ENCODE peak calls at places on chromosomes 4 and X, in nine cellular contexts. M is mucosa of descending colon; U is ovary; X is pancreas; W is breast epithelium; A is psoas muscle; Y is CD8-positive, alpha-beta memory T cell; D is tibial nerve; C is adipocyte. G is an unnamed sample. For H3K4me1, the result is how much of the 10 kb centered on the place peaks cover.

GRCh38 chrX:129720741-129721140 is 18.0 kb upstream of the XPNPEP2 start:
- DNase-seq in M (no peak), U (no peak), X (no peak), W (no peak), A (no peak), Y (no peak), D (no peak), C (no peak), G (no peak)

GRCh38 chrX:13219990-13220764 is 99.7 kb downstream of the ATXN3L start:
- DNase-seq in M (no peak), U (no peak), X (no peak), W (no peak), A (no peak), Y (no peak), D (no peak), C (peak), G (no peak)

GRCh38 chrX:12814434-12814833 is 23.2 kb downstream of the PRPS2 start:
- DNase-seq in M (no peak), U (no peak), X (no peak), W (no peak), A (no peak), Y (peak), D (peak), C (peak), G (no peak)

GRCh38 chrX:29661290-29661689 is 554.1 kb upstream of the MAGEB2 start:
- DNase-seq in M (no peak), U (no peak), X (no peak), W (no peak), A (no peak), Y (no peak), D (no peak), C (peak), G (no peak)

GRCh38 chr4:137181293-137181899 is 350.9 kb downstream of the PCDH18 start:
- DNase-seq in M (no peak), U (no peak), X (no peak), W (no peak), A (no peak), Y (no peak), D (no peak), C (no peak), G (no peak)

GRCh38 chrX:50204364-50204899 is at the start of gene CCNB3:
- DNase-seq in M (peak), U (peak), X (peak), W (peak), A (peak), Y (peak), D (peak), C (peak), G (no peak)

GRCh38 chr4:7691992-7692391 is 247.7 kb downstream of the AFAP1 start:
- DNase-seq in M (no peak), U (peak), X (peak), W (no peak), A (no peak), Y (no peak), D (peak), C (no peak), G (no peak)

GRCh38 chr4:175953960-175954521 is 111.6 kb upstream of the WDR17 start:
- DNase-seq in M (no peak), U (no peak), X (no peak), W (no peak), A (no peak), Y (no peak), D (no peak), C (no peak), G (no peak)

GRCh38 chr4:152348670-152349069 is 187.2 kb downstream of the FBXW7 start:
- DNase-seq in M (no peak), U (no peak), X (no peak), W (no peak), A (no peak), Y (no peak), D (no peak), C (no peak), G (no peak)

GRCh38 chr4:188934320-188934975 is 795.2 kb downstream of the TRIML1 start:
- DNase-seq in M (no peak), U (no peak), X (no peak), W (no peak), A (no peak), Y (no peak), D (no peak), C (peak), G (no peak)

GRCh38 chr4:30924521-30924920 is 204.4 kb downstream of the PCDH7 start:
- DNase-seq in M (no peak), U (no peak), X (no peak), W (no peak), A (no peak), Y (no peak), D (no peak), C (peak), G (no peak)

GRCh38 chr4:20395160-20395773 is 143.6 kb downstream of the SLIT2 start:
- DNase-seq in M (peak), U (no peak), X (no peak), W (no peak), A (no peak), Y (no peak), D (no peak), C (peak), G (no peak)

GRCh38 chr4:118059397-118059796 is 25.1 kb downstream of the NDST3 start:
- DNase-seq in M (no peak), U (no peak), X (no peak), W (no peak), A (no peak), Y (no peak), D (no peak), C (no peak), G (no peak)

GRCh38 chr4:184988611-184989010 is 29.7 kb upstream of the HELT start:
- DNase-seq in M (no peak), U (no peak), X (no peak), W (peak), A (no peak), Y (no peak), D (no peak), C (no peak), G (no peak)

GRCh38 chr4:71440612-71441011 is 101.8 kb downstream of the SLC4A4 start:
- DNase-seq in M (no peak), U (no peak), X (no peak), W (no peak), A (no peak), Y (no peak), D (no peak), C (no peak), G (no peak)

GRCh38 chrX:73206366-73206765 is 8.3 kb downstream of the NAP1L2 start:
- DNase-seq in M (no peak), U (no peak), X (no peak), W (no peak), A (no peak), Y (no peak), D (no peak), C (no peak), G (no peak)

GRCh38 chr4:41213563-41214157 is 682 bp downstream of the APBB2 start:
- DNase-seq in M (peak), U (peak), X (peak), W (no peak), A (peak), Y (no peak), D (no peak), C (peak), G (no peak)

GRCh38 chr4:180664766-180665368 is 1578.3 kb upstream of the TENM3 start:
- DNase-seq in M (no peak), U (peak), X (no peak), W (no peak), A (no peak), Y (no peak), D (peak), C (peak), G (no peak)

GRCh38 chr4:113148925-113149324 is 99.5 kb downstream of the ANK2 start:
- DNase-seq in M (no peak), U (no peak), X (no peak), W (no peak), A (no peak), Y (no peak), D (no peak), C (no peak), G (no peak)

GRCh38 chrX:134806707-134807038 is 148.4 kb upstream of the PLAC1 start:
- DNase-seq in M (no peak), U (no peak), X (no peak), W (no peak), A (no peak), Y (no peak), D (no peak), C (no peak), G (no peak)

GRCh38 chrX:54496517-54496852 is 451 bp upstream of the FGD1 start:
- DNase-seq in M (no peak), U (no peak), X (no peak), W (no peak), A (no peak), Y (no peak), D (no peak), C (no peak), G (no peak)

GRCh38 chrX:65689377-65689776 is 21.9 kb downstream of the MSN start:
- DNase-seq in M (no peak), U (no peak), X (no peak), W (no peak), A (no peak), Y (no peak), D (no peak), C (no peak), G (no peak)

GRCh38 chr4:147247577-147247976 is 233.3 kb upstream of the EDNRA start:
- DNase-seq in M (no peak), U (no peak), X (no peak), W (no peak), A (no peak), Y (no peak), D (no peak), C (no peak), G (no peak)

GRCh38 chrX:29281078-29281742 is 694.0 kb downstream of the IL1RAPL1 start:
- DNase-seq in M (no peak), U (no peak), X (no peak), W (no peak), A (no peak), Y (no peak), D (no peak), C (no peak), G (no peak)

GRCh38 chrX:150546711-150547153 is 21.7 kb upstream of the MTM1 start:
- DNase-seq in M (no peak), U (peak), X (no peak), W (no peak), A (no peak), Y (peak), D (no peak), C (no peak), G (no peak)

GRCh38 chr4:186634591-186635128 is 79.3 kb upstream of the MTNR1A start:
- DNase-seq in M (no peak), U (no peak), X (no peak), W (no peak), A (no peak), Y (no peak), D (no peak), C (no peak), G (no peak)

GRCh38 chr4:25351777-25352421 is 25.2 kb upstream of the ANAPC4 start:
- DNase-seq in M (no peak), U (no peak), X (no peak), W (no peak), A (no peak), Y (no peak), D (no peak), C (peak), G (no peak)

GRCh38 chrX:115592997-115593734 is 32.2 kb downstream of the PLS3 start:
- DNase-seq in M (no peak), U (no peak), X (no peak), W (no peak), A (no peak), Y (no peak), D (no peak), C (no peak), G (no peak)

GRCh38 chrX:123324628-123325027 is 140.6 kb downstream of the GRIA3 start:
- DNase-seq in M (no peak), U (no peak), X (no peak), W (no peak), A (no peak), Y (no peak), D (no peak), C (no peak), G (no peak)

GRCh38 chrX:72495041-72495440 is 77.6 kb downstream of the HDAC8 start:
- DNase-seq in M (no peak), U (no peak), X (no peak), W (no peak), A (no peak), Y (no peak), D (peak), C (peak), G (no peak)

GRCh38 chrX:111095974-111096870 is at the start of gene PAK3:
- DNase-seq in M (peak), U (peak), X (peak), W (no peak), A (peak), Y (peak), D (peak), C (peak), G (no peak)

GRCh38 chrX:150899191-150899757 is 806 bp upstream of the CD99L2 start:
- DNase-seq in M (peak), U (peak), X (peak), W (no peak), A (peak), Y (peak), D (peak), C (peak), G (no peak)

GRCh38 chr4:39442910-39443480 is 15.7 kb downstream of the RPL9 start:
- DNase-seq in M (no peak), U (no peak), X (no peak), W (no peak), A (no peak), Y (no peak), D (no peak), C (no peak), G (no peak)

GRCh38 chrX:72128183-72128834 is 3.4 kb downstream of the RTL5 start:
- DNase-seq in M (no peak), U (no peak), X (no peak), W (no peak), A (no peak), Y (no peak), D (no peak), C (no peak), G (no peak)

GRCh38 chr4:98516441-98517323 is 141.7 kb downstream of the TSPAN5 start:
- DNase-seq in M (no peak), U (peak), X (no peak), W (no peak), A (no peak), Y (no peak), D (no peak), C (no peak), G (peak)

GRCh38 chr4:8228319-8229250 is 29.5 kb downstream of the SH3TC1 start:
- DNase-seq in M (peak), U (peak), X (peak), W (no peak), A (peak), Y (peak), D (peak), C (peak), G (no peak)

GRCh38 chrX:11663875-11664210 is 1.9 kb downstream of the ARHGAP6 start:
- DNase-seq in M (no peak), U (no peak), X (no peak), W (no peak), A (no peak), Y (no peak), D (no peak), C (no peak), G (no peak)

GRCh38 chr4:155777971-155778710 is 19.3 kb downstream of the GUCY1B1 start:
- DNase-seq in M (no peak), U (no peak), X (no peak), W (no peak), A (no peak), Y (no peak), D (no peak), C (peak), G (no peak)

GRCh38 chr4:109701566-109702399 is 1.5 kb downstream of the CASP6 start:
- DNase-seq in M (peak), U (no peak), X (no peak), W (no peak), A (no peak), Y (no peak), D (no peak), C (peak), G (no peak)

GRCh38 chr4:37960679-37961078 is 481 bp downstream of the PTTG2 start:
- DNase-seq in M (no peak), U (no peak), X (no peak), W (no peak), A (no peak), Y (no peak), D (no peak), C (no peak), G (no peak)

GRCh38 chr4:163107754-163108153 is 58.9 kb downstream of the NAF1 start:
- DNase-seq in M (no peak), U (no peak), X (no peak), W (no peak), A (no peak), Y (no peak), D (no peak), C (peak), G (no peak)

GRCh38 chr4:163111588-163111987 is 55.1 kb downstream of the NAF1 start:
- DNase-seq in M (no peak), U (no peak), X (no peak), W (no peak), A (no peak), Y (no peak), D (no peak), C (no peak), G (no peak)

GRCh38 chr4:163109967-163110366 is 56.7 kb downstream of the NAF1 start:
- DNase-seq in M (no peak), U (no peak), X (no peak), W (no peak), A (no peak), Y (no peak), D (no peak), C (no peak), G (no peak)

GRCh38 chr4:163110442-163110841 is 56.2 kb downstream of the NAF1 start:
- DNase-seq in M (no peak), U (no peak), X (no peak), W (no peak), A (no peak), Y (no peak), D (no peak), C (no peak), G (no peak)

GRCh38 chr4:163108614-163109013 is 58.1 kb downstream of the NAF1 start:
- DNase-seq in M (no peak), U (no peak), X (no peak), W (no peak), A (no peak), Y (no peak), D (no peak), C (no peak), G (no peak)
- H3K4me1 ChIP-seq in M (under half), U (under half), X (under half), W (under half), A (under half), Y (under half), D (under half), C (under half), G (under half)

DNA sequence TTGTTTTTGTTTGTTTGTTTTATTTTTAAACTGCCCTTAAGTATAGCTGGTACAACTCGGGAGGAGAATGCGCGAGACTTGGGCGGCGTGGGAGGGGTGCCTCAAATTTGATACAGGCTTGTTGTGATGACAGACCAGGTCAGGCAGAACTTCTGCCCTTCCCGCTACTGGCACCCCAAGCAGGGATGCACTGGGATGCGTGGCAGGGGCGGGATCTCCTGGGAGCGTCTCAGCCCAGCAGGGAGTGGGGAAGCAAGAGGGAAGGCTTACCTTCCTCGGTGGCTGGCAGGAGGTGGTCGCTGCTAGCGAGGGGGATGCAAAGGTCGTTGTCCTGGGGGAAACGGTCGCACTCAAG is 842 bp downstream of the SFRP2 start:
- DNase-seq in M (no peak), U (no peak), X (no peak), W (no peak), A (peak), Y (no peak), D (no peak), C (no peak), G (no peak)
- H3K4me1 ChIP-seq in M (under half), U (under half), X (under half), W (under half), A (under half), Y (under half), D (half or more), C (under half), G (half or more)

DNA sequence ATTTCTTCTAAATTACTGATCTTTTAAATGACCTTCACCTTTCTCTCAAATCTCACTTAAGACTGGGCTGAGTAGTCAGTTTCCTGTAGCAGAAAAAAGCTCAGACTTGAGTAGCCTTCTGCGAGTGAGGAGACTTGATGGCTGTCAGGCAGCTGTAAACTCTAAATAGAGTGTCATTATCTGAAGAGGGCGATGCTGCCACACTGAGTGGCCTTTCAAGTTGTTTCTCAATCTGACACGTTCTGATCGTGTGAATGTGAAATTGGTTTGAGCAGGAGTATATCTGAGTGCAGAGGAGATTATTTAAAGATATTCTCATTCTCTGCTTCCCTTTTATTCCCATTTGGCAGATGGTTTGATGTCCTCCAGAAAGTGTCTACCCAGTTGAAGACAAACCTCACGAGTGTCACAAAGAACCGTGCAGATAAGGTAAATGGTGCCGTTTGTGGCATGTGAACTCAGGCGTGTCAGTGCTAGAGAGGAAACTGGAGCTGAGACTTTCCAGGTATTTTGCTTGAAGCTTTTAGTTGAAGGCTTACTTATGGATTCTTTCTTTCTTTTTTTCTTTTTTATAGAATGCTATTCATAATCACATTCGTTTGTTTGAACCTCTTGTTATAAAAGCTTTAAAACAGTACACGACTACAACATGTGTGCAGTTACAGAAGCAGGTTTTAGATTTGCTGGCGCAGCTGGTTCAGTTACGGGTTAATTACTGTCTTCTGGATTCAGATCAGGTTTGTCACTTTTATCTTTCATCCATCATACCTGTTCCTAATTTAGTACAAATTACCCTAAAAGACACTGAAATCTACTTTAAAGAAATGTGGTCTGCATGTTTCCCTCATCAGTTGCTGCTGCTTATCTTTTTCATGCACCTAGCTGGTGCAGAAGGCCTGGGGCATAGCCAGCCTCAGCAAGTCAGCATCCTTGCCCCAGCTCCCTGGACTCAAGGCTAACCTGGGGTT is 74.3 kb upstream of the MSANTD1 start:
- DNase-seq in M (no peak), U (no peak), X (no peak), W (no peak), A (no peak), Y (no peak), D (no peak), C (no peak), G (no peak)
- H3K4me1 ChIP-seq in M (under half), U (under half), X (under half), W (under half), A (under half), Y (under half), D (under half), C (under half), G (under half)

GRCh38 chrX:45006002-45006800 is 133.2 kb downstream of the KDM6A start:
- DNase-seq in M (no peak), U (no peak), X (no peak), W (no peak), A (no peak), Y (no peak), D (no peak), C (no peak), G (no peak)
- H3K4me1 ChIP-seq in M (under half), U (under half), X (under half), W (under half), A (under half), Y (under half), D (under half), C (under half), G (under half)

GRCh38 chr4:144705861-144706590 is 60.1 kb downstream of the HHIP start:
- DNase-seq in M (no peak), U (no peak), X (no peak), W (no peak), A (no peak), Y (no peak), D (no peak), C (peak), G (no peak)
- H3K4me1 ChIP-seq in M (under half), U (under half), X (under half), W (under half), A (under half), Y (under half), D (under half), C (under half), G (under half)

G was measured in esophagus muscularis mucosa.